ENCODE peak calls at places on chromosomes 13 and 19, in ten cellular contexts. V is activated CD8-positive, alpha-beta memory T cell treated with anti-CD3 and anti-CD28 coated beads, Interleukin-2, amount 10 ng/mL, durations not matched to agents 7 days and 5 days; Q is HuH-7; W is effector CD4-positive, alpha-beta T cell; G is MCF 10A; A is SK-MEL-5; D is activated naive CD8-positive, alpha-beta T cell treated with anti-CD3 and anti-CD28 coated beads for 36 hours; C is astrocyte of the spinal cord; M is NCI-H774; F is lower lobe of right lung. L is an unnamed sample.

GRCh38 chr13:87669379-87669978 is 1.7 kb upstream of the SLITRK5 start:
- DNase-seq in V (no peak), Q (no peak), W (no peak), G (peak; percentile 63), A (peak; percentile 69), D (no peak), C (peak; percentile 70), M (no peak), F (no peak), L (no peak)

GRCh38 chr19:42081584-42082258 is 5.8 kb downstream of the ZNF574 start:
- DNase-seq in V (no peak), Q (peak; percentile 94), W (no peak), G (peak; percentile 39), A (peak; percentile 67), D (no peak), C (peak; percentile 54), M (no peak), F (no peak), L (peak; percentile 27)

GRCh38 chr13:21909331-21909730 is 238.5 kb downstream of the FGF9 start:
- DNase-seq in V (no peak), Q (no peak), W (no peak), G (no peak), A (no peak), D (no peak), C (no peak), M (no peak), F (no peak), L (peak; percentile 62)

GRCh38 chr13:103291693-103292572 is 225.7 kb upstream of the SLC10A2 start:
- DNase-seq in V (no peak), Q (no peak), W (no peak), G (no peak), A (no peak), D (no peak), C (peak; percentile 29), M (no peak), F (no peak), L (no peak)

GRCh38 chr19:50842130-50842529 is 8.8 kb upstream of the KLK15 start:
- DNase-seq in V (no peak), Q (no peak), W (no peak), G (no peak), A (no peak), D (no peak), C (no peak), M (no peak), F (no peak), L (no peak)

GRCh38 chr19:50319156-50319555 is 10.0 kb downstream of the KCNC3 start:
- DNase-seq in V (no peak), Q (no peak), W (no peak), G (no peak), A (no peak), D (no peak), C (no peak), M (no peak), F (no peak), L (no peak)

GRCh38 chr13:103941506-103942148 is 875.4 kb upstream of the SLC10A2 start:
- DNase-seq in V (no peak), Q (no peak), W (no peak), G (no peak), A (no peak), D (no peak), C (no peak), M (no peak), F (no peak), L (no peak)

GRCh38 chr13:111609631-111610030 is 289.2 kb downstream of the TEX29 start:
- DNase-seq in V (no peak), Q (no peak), W (no peak), G (no peak), A (no peak), D (no peak), C (no peak), M (no peak), F (no peak), L (no peak)

GRCh38 chr13:18739310-18739709 is 442.3 kb downstream of the TUBA3C start:
- DNase-seq in V (no peak), Q (no peak), W (no peak), G (no peak), A (no peak), D (no peak), C (no peak), M (no peak), F (no peak), L (no peak)

GRCh38 chr13:100203696-100204367 is 114.9 kb downstream of the PCCA start:
- DNase-seq in V (peak; percentile 44), Q (no peak), W (no peak), G (no peak), A (no peak), D (peak; percentile 16), C (peak; percentile 85), M (no peak), F (no peak), L (peak; percentile 10)

GRCh38 chr19:18612772-18613588 is at the start of gene TMEM59L:
- DNase-seq in V (no peak), Q (no peak), W (peak; percentile 39), G (no peak), A (no peak), D (peak; percentile 40), C (no peak), M (no peak), F (no peak), L (no peak)

GRCh38 chr19:13400296-13400695 is 106.0 kb downstream of the CACNA1A start:
- DNase-seq in V (no peak), Q (no peak), W (no peak), G (no peak), A (no peak), D (no peak), C (no peak), M (no peak), F (no peak), L (no peak)

GRCh38 chr19:5246554-5247155 is 94.0 kb downstream of the PTPRS start:
- DNase-seq in V (no peak), Q (no peak), W (no peak), G (no peak), A (no peak), D (peak; percentile 61), C (no peak), M (no peak), F (no peak), L (no peak)

GRCh38 chr19:38425810-38426466 is at the start of gene RASGRP4:
- DNase-seq in V (peak; percentile 58), Q (no peak), W (peak; percentile 14), G (no peak), A (no peak), D (peak; percentile 38), C (no peak), M (no peak), F (peak; percentile 69), L (no peak)

GRCh38 chr13:40469581-40470282 is 196.7 kb downstream of the FOXO1 start:
- DNase-seq in V (no peak), Q (no peak), W (no peak), G (no peak), A (no peak), D (no peak), C (no peak), M (no peak), F (no peak), L (no peak)

GRCh38 chr13:33799950-33800592 is 17.9 kb upstream of the RFC3 start:
- DNase-seq in V (no peak), Q (no peak), W (no peak), G (peak; percentile 18), A (peak; percentile 77), D (no peak), C (peak; percentile 61), M (no peak), F (no peak), L (peak; percentile 10)

GRCh38 chr19:49866933-49867782 is at the start of gene PNKP:
- DNase-seq in V (peak; percentile 90), Q (peak; percentile 93), W (peak; percentile 75), G (peak; percentile 93), A (peak; percentile 90), D (peak; percentile 86), C (peak; percentile 91), M (peak; percentile 86), F (peak; percentile 94), L (peak; percentile 93)

GRCh38 chr19:13825489-13826475 is 30.5 kb downstream of the ZSWIM4 start:
- DNase-seq in V (no peak), Q (no peak), W (no peak), G (peak; percentile 50), A (peak; percentile 54), D (no peak), C (no peak), M (no peak), F (no peak), L (no peak)

GRCh38 chr13:48586591-48587103 is 53.8 kb upstream of the RCBTB2 start:
- DNase-seq in V (no peak), Q (no peak), W (no peak), G (no peak), A (no peak), D (no peak), C (peak; percentile 33), M (no peak), F (no peak), L (no peak)

GRCh38 chr13:99990045-99990977 is 8.7 kb downstream of the ZIC2 start:
- DNase-seq in V (no peak), Q (no peak), W (no peak), G (no peak), A (no peak), D (no peak), C (peak; percentile 69), M (no peak), F (no peak), L (no peak)

GRCh38 chr19:49057636-49058234 is at the start of gene CGB7:
- DNase-seq in V (no peak), Q (peak; percentile 85), W (no peak), G (peak; percentile 76), A (no peak), D (peak; percentile 28), C (peak; percentile 59), M (peak; percentile 32), F (peak; percentile 84), L (peak; percentile 83)

L was measured in RWPE1.